ENCODE peak calls at places on chromosomes 3 and 15, in four cellular contexts. D, W, H and E are unnamed samples.
A peak's percentile ranks its signal among the peaks of the same experiment; 100 is the strongest.

GRCh38 chr3:69082805-69083204 is 1.9 kb upstream of the ARL6IP5 start:
- DNase-seq in D (no peak), W (no peak), H (no peak), E (peak; percentile 43)

GRCh38 chr3:12773724-12774105 is 14.7 kb upstream of the TMEM40 start:
- DNase-seq in H (no peak), W (no peak), D (no peak), E (no peak)

GRCh38 chr3:3708769-3709115 is 90.5 kb upstream of the LRRN1 start:
- DNase-seq in H (no peak), D (no peak), W (no peak), E (no peak)

GRCh38 chr15:92071030-92071644 is 217.6 kb downstream of the SLCO3A1 start:
- DNase-seq in W (no peak), H (no peak), D (no peak), E (no peak)

GRCh38 chr3:153547984-153548383 is 386.0 kb downstream of the RAP2B start:
- DNase-seq in D (no peak), W (no peak), H (no peak), E (no peak)

GRCh38 chr3:25820372-25820771 is 30.5 kb downstream of the OXSM start:
- DNase-seq in H (no peak), D (peak; percentile 33), W (no peak), E (no peak)

GRCh38 chr3:157913751-157914150 is 192.5 kb downstream of the SHOX2 start:
- DNase-seq in W (no peak), D (no peak), H (no peak), E (no peak)

GRCh38 chr3:13200951-13201350 is 127.7 kb upstream of the IQSEC1 start:
- DNase-seq in W (peak; percentile 42), D (peak; percentile 19), H (peak; percentile 25), E (peak; percentile 17)

GRCh38 chr15:73571346-73571745 is 61.8 kb downstream of the NPTN start:
- DNase-seq in W (no peak), D (no peak), H (peak; percentile 8), E (no peak)

GRCh38 chr3:30639937-30640336 is 33.5 kb downstream of the TGFBR2 start:
- DNase-seq in W (no peak), H (no peak), D (no peak), E (no peak)

GRCh38 chr15:81253846-81254245 is 57.2 kb downstream of the IL16 start:
- DNase-seq in H (no peak), W (no peak), D (no peak), E (no peak)

GRCh38 chr3:57983734-57984518 is 24.3 kb upstream of the FLNB start:
- DNase-seq in W (peak; percentile 31), H (peak; percentile 88), D (no peak), E (peak; percentile 96)

GRCh38 chr3:30354972-30355371 is 251.4 kb upstream of the TGFBR2 start:
- DNase-seq in H (peak; percentile 56), D (no peak), W (no peak), E (peak; percentile 51)

GRCh38 chr3:192106528-192106927 is 620.8 kb downstream of the FGF12 start:
- DNase-seq in H (no peak), D (no peak), W (no peak), E (no peak)

GRCh38 chr15:76099388-76099787 is 39.6 kb downstream of the TMEM266 start:
- DNase-seq in H (no peak), D (no peak), W (no peak), E (no peak)

DNA sequence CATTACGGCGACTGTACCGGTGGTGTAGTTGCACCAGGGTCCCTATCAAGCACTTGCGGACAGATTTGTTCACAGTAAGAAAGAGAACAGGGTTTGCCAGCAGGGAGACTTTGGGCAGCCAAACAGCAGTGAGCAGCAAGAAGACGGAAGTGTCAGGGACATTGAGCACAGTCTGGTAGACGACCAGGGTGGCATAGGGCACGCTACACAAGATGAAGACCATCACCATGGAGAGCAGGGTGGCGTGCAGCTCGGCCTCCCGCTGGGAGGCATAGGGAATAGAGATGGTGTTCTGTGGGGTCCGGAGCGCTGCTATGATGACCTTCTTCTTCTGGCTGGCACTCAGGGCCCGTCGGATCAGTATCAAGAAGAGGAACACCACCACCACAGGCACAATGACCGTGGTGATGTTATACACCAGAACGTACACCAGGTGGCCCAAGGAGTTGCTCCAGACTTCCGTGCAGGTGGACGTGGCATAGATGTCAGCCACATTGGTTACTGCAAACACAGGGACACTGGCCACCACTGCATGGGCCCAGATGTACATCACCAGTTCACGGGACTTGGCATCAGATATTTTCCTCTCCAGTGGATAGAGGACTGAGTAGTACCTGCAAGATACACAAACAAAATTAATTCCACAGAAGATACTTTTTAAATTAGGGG is 19.1 kb upstream of the FSIP1 start:
- DNase-seq in D (no peak), W (peak; percentile 51), H (peak; percentile 36), E (peak; percentile 31)
- TF ChIP-seq RNF2 in D (no peak), W (no peak), H (no peak), E (no peak)

GRCh38 chr15:48292458-48292857 is 38.8 kb upstream of the DUT start:
- DNase-seq in H (no peak), D (no peak), W (no peak), E (no peak)
- TF ChIP-seq RNF2 in H (no peak), D (no peak), W (no peak), E (no peak)

GRCh38 chr3:73353661-73354217 is 271.0 kb downstream of the PDZRN3 start:
- DNase-seq in D (no peak), H (no peak), W (no peak), E (no peak)

GRCh38 chr3:73352841-73353493 is 271.8 kb downstream of the PDZRN3 start:
- DNase-seq in D (no peak), H (no peak), W (no peak), E (no peak)

GRCh38 chr3:73350988-73351387 is 273.8 kb downstream of the PDZRN3 start:
- DNase-seq in W (no peak), H (no peak), D (no peak), E (no peak)

GRCh38 chr3:73349657-73350056 is 275.1 kb downstream of the PDZRN3 start:
- DNase-seq in H (no peak), W (no peak), D (no peak), E (no peak)

GRCh38 chr3:73351423-73352071 is 273.2 kb downstream of the PDZRN3 start:
- DNase-seq in D (no peak), W (no peak), H (no peak), E (no peak)
- TF ChIP-seq RNF2 in D (no peak), W (no peak), H (no peak), E (no peak)

GRCh38 chr15:38724827-38725226 is 160.2 kb upstream of the RASGRP1 start:
- DNase-seq in D (no peak), W (no peak), H (no peak), E (no peak)

GRCh38 chr15:38726187-38726586 is 161.6 kb upstream of the RASGRP1 start:
- DNase-seq in H (no peak), W (no peak), D (no peak), E (no peak)

GRCh38 chr15:38721549-38721948 is 156.9 kb upstream of the RASGRP1 start:
- DNase-seq in W (no peak), D (no peak), H (no peak), E (no peak)
- TF ChIP-seq RNF2 in W (no peak), D (no peak), H (no peak), E (no peak)

GRCh38 chr3:32143849-32144757 is 37.7 kb downstream of the GPD1L start:
- DNase-seq in D (no peak), H (peak; percentile 78), W (peak; percentile 75), E (peak; percentile 83)
- TF ChIP-seq RNF2 in D (no peak), H (no peak), W (no peak), E (no peak)

GRCh38 chr3:48949376-48949717 is 30.7 kb downstream of the ARIH2 start:
- DNase-seq in W (no peak), H (no peak), D (no peak), E (no peak)
- TF ChIP-seq RNF2 in W (no peak), H (no peak), D (no peak), E (no peak)

DNA sequence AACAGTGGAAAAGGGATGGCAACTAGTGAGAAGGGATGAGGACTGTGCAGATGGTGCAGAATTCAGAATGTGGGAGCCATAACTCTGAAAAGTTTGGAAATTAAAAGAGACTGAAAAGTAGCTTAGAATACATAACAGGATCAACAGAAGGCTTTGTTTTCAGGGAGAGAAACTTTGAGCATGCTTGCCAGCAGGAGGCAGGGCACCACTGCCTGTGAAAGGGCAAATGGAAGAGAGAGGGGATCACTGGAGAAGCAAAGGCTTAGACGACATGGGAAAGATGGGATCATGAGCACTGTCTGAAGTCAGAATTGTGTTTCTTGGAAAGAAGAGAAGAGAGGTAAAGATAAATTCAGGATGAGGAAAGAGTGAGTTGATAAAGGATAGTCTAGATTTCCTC is 99.6 kb downstream of the ABI3BP start:
- DNase-seq in H (peak; percentile 3), D (peak; percentile 10), W (no peak), E (no peak)
- TF ChIP-seq RNF2 in H (no peak), D (no peak), W (no peak), E (no peak)

DNA sequence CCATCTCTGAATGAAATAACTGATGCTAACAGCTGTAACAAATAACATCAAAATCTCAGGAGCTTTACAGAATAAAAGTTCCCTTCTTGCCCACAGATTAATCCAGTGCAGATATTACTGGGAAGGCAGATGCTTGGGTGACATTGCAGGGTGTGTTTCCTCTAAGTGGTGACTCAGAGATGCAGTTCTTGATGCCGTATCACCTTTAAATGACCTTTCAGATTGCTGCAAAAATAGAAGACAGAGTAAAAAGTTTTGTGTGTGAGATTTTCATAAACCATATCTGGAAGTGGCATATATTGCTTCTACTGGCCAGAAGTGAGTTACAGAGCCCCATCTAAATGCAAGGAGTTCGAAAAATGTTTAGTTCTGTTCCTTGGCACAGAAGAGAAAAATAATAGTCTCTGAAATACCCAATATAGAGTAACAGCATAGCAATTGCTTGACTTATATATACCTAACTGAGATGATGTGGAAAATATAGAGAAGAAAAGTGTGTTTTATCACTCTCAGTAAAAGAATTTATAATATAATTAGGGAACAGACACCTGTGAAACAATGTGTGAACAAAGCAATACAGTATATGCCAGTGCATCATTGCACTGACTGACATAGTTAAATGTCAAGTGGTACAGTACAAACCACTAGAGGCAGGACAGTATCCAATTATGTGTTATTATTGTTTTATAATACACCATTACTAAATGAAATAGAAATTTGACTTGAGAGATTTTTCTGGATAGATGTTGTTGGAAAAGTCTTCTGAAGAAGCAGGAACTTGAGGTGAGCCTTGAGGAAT is 430.7 kb upstream of the CBLB start:
- DNase-seq in W (no peak), H (no peak), D (no peak), E (no peak)
- TF ChIP-seq RNF2 in W (no peak), H (no peak), D (no peak), E (no peak)

GRCh38 chr15:78149805-78150751 is 916 bp downstream of the IDH3A start:
- DNase-seq in D (no peak), W (no peak), H (peak; percentile 25), E (peak; percentile 46)
- TF ChIP-seq RNF2 in D (no peak), W (no peak), H (no peak), E (no peak)